ENCODE peak calls at places on chromosomes 1 and 21, in five cellular contexts. S is Calu3, B is A172, P is fibroblast of lung, H is skeletal muscle cell. T is an unnamed sample.

GRCh38 chr1:67227196-67227595 is 60.9 kb downstream of the IL23R start:
- DNase-seq in S (no peak), B (no peak), P (peak), H (no peak), T (no peak)

GRCh38 chr1:178921499-178921898 is 50.6 kb upstream of the ANGPTL1 start:
- DNase-seq in S (no peak), B (no peak), P (no peak), H (no peak), T (no peak)

GRCh38 chr1:26529655-26530539 is at the start of gene RPS6KA1:
- DNase-seq in S (peak), B (no peak), P (peak), H (no peak), T (peak)

GRCh38 chr1:92877792-92878191 is 46.0 kb downstream of the RPL5 start:
- DNase-seq in S (no peak), B (no peak), P (peak), H (no peak), T (peak)

GRCh38 chr1:43532716-43533115 is 2.0 kb downstream of the PTPRF start:
- DNase-seq in S (no peak), B (no peak), P (no peak), H (no peak), T (no peak)

GRCh38 chr1:20560966-20561365 is 8.6 kb downstream of the FAM43B start:
- DNase-seq in S (no peak), B (no peak), P (no peak), H (no peak), T (no peak)

GRCh38 chr1:44259090-44259489 is 45.8 kb downstream of the DMAP1 start:
- DNase-seq in S (no peak), B (no peak), P (no peak), H (no peak), T (no peak)

GRCh38 chr1:200699871-200700270 is 30.2 kb upstream of the DDX59 start:
- DNase-seq in S (no peak), B (peak), P (peak), H (peak), T (peak)

GRCh38 chr1:53585116-53585515 is 125.9 kb downstream of the DMRTB1 start:
- DNase-seq in S (no peak), B (no peak), P (peak), H (no peak), T (peak)

GRCh38 chr1:168947039-168947438 is 159.5 kb upstream of the ATP1B1 start:
- DNase-seq in S (no peak), B (no peak), P (no peak), H (no peak), T (no peak)

GRCh38 chr1:157562515-157562914 is 10.2 kb upstream of the FCRL5 start:
- DNase-seq in S (no peak), B (no peak), P (no peak), H (no peak), T (peak)

GRCh38 chr1:34128186-34128889 is 36.7 kb downstream of the CSMD2 start:
- DNase-seq in S (no peak), B (no peak), P (no peak), H (no peak), T (no peak)

GRCh38 chr21:45555557-45556301 is 13.5 kb upstream of the SLC19A1 start:
- DNase-seq in S (no peak), B (peak), P (peak), H (peak), T (peak)

GRCh38 chr21:36735201-36735515 is 36.2 kb downstream of the SIM2 start:
- DNase-seq in S (no peak), B (no peak), P (no peak), H (no peak), T (no peak)

GRCh38 chr1:205072881-205073280 is 11.4 kb downstream of the TMEM81 start:
- DNase-seq in S (no peak), B (no peak), P (no peak), H (no peak), T (no peak)

GRCh38 chr21:39938086-39938611 is 70.9 kb downstream of the PCP4 start:
- DNase-seq in S (no peak), B (no peak), P (no peak), H (no peak), T (no peak)

GRCh38 chr1:160742428-160743127 is 3.5 kb downstream of the SLAMF7 start:
- DNase-seq in S (no peak), B (no peak), P (no peak), H (no peak), T (peak)

GRCh38 chr1:93348104-93348780 is 2.5 kb downstream of the DR1 start:
- DNase-seq in S (no peak), B (no peak), P (peak), H (no peak), T (no peak)

GRCh38 chr1:214537219-214537618 is 14.2 kb downstream of the PTPN14 start:
- DNase-seq in S (no peak), B (no peak), P (peak), H (no peak), T (no peak)

GRCh38 chr1:61887921-61888564 is 145.8 kb downstream of the PATJ start:
- DNase-seq in S (no peak), B (no peak), P (peak), H (no peak), T (no peak)

GRCh38 chr1:46595127-46595526 is 8.9 kb downstream of the MKNK1 start:
- DNase-seq in S (no peak), B (no peak), P (no peak), H (no peak), T (no peak)

GRCh38 chr1:6460349-6461236 is 5.4 kb downstream of the TNFRSF25 start:
- DNase-seq in S (no peak), B (no peak), P (no peak), H (no peak), T (no peak)

GRCh38 chr1:216314369-216315095 is 108.7 kb downstream of the USH2A start:
- DNase-seq in S (no peak), B (no peak), P (peak), H (peak), T (no peak)

GRCh38 chr1:70509996-70510876 is 99.2 kb downstream of the CTH start:
- DNase-seq in S (peak), B (peak), P (peak), H (peak), T (peak)

GRCh38 chr1:202599669-202600431 is 110.4 kb downstream of the SYT2 start:
- DNase-seq in S (peak), B (peak), P (peak), H (no peak), T (peak)

GRCh38 chr1:184606786-184607185 is 147.9 kb downstream of the EDEM3 start:
- DNase-seq in S (no peak), B (no peak), P (peak), H (no peak), T (no peak)

GRCh38 chr1:174114106-174114505 is 45.2 kb upstream of the RABGAP1L start:
- DNase-seq in S (no peak), B (no peak), P (no peak), H (no peak), T (no peak)

GRCh38 chr1:109213824-109214693 is at the start of gene SARS1:
- DNase-seq in S (peak), B (peak), P (peak), H (peak), T (peak)

GRCh38 chr1:165543651-165544452 is at the start of gene LRRC52:
- DNase-seq in S (peak), B (no peak), P (no peak), H (no peak), T (no peak)

GRCh38 chr1:13812456-13813397 is 112.7 kb downstream of the PRDM2 start:
- DNase-seq in S (peak), B (no peak), P (no peak), H (no peak), T (no peak)

GRCh38 chr1:155970531-155971167 is 7.7 kb downstream of the ARHGEF2 start:
- DNase-seq in S (no peak), B (peak), P (peak), H (peak), T (peak)

GRCh38 chr1:204647114-204647804 is 38.3 kb downstream of the LRRN2 start:
- DNase-seq in S (peak), B (peak), P (peak), H (peak), T (peak)